ENCODE peak calls at places on chromosomes 1 and 21, in ten cellular contexts. I is K562, D is hepatocyte, A is A549, R is HCT116, V is endothelial cell of umbilical vein, F is keratinocyte, L is fibroblast of lung, M is Karpas-422, S is MM.1S. G is an unnamed sample.

GRCh38 chr1:234721476-234722266 is 111.7 kb upstream of the IRF2BP2 start:
- DNase-seq in V (peak; percentile 93), A (no peak), D (peak; percentile 75), M (no peak), I (peak; percentile 43), S (no peak), L (peak; percentile 95), F (no peak), R (no peak), G (no peak)

GRCh38 chr21:38985423-38986378 is 180.0 kb downstream of the ETS2 start:
- DNase-seq in I (peak; percentile 88), L (peak; percentile 98), V (no peak), D (peak; percentile 83), A (no peak), R (no peak), M (peak; percentile 59), F (peak; percentile 32), S (no peak), G (no peak)

GRCh38 chr1:183353597-183353996 is 64.6 kb downstream of the NMNAT2 start:
- DNase-seq in S (no peak), M (no peak), A (no peak), D (no peak), I (no peak), L (no peak), R (no peak), V (no peak), F (no peak), G (no peak)

GRCh38 chr1:10033359-10033845 is 644 bp downstream of the UBE4B start:
- DNase-seq in R (peak; percentile 21), M (peak; percentile 63), D (peak; percentile 58), L (peak; percentile 33), F (no peak), V (no peak), A (peak; percentile 52), S (peak; percentile 53), I (peak; percentile 78), G (peak; percentile 74)

GRCh38 chr1:41629571-41629970 is 145.1 kb upstream of the EDN2 start:
- DNase-seq in M (no peak), R (no peak), A (no peak), L (peak; percentile 51), V (no peak), D (no peak), I (no peak), F (no peak), S (no peak), G (no peak)

GRCh38 chr1:217135987-217136894 is 413.0 kb upstream of the ESRRG start:
- DNase-seq in I (no peak), A (no peak), D (no peak), S (no peak), R (no peak), F (no peak), L (no peak), V (no peak), M (no peak), G (peak; percentile 45)

GRCh38 chr1:205274041-205274691 is 46.4 kb downstream of the TMCC2 start:
- DNase-seq in F (no peak), D (no peak), R (no peak), A (peak; percentile 78), V (no peak), L (no peak), I (no peak), S (no peak), M (no peak), G (no peak)

GRCh38 chr21:44999428-44999971 is 59.7 kb downstream of the SLX9 start:
- DNase-seq in A (no peak), F (no peak), R (no peak), D (no peak), S (no peak), M (peak; percentile 61), V (no peak), L (no peak), I (no peak), G (no peak)

GRCh38 chr1:204438628-204439027 is 27.0 kb upstream of the PPP1R15B start:
- DNase-seq in F (peak; percentile 92), A (peak; percentile 66), I (no peak), D (peak; percentile 76), M (no peak), V (peak; percentile 62), S (no peak), L (peak; percentile 96), R (no peak), G (no peak)

GRCh38 chr1:246117066-246117791 is 389.9 kb downstream of the SMYD3 start:
- DNase-seq in S (peak; percentile 31), I (peak; percentile 85), D (peak; percentile 61), F (no peak), V (peak; percentile 70), A (peak; percentile 74), L (peak; percentile 64), M (peak; percentile 80), R (no peak), G (peak; percentile 60)

GRCh38 chr1:202561726-202562442 is 148.4 kb downstream of the SYT2 start:
- DNase-seq in R (no peak), D (no peak), I (no peak), L (no peak), F (no peak), V (no peak), S (peak; percentile 93), M (no peak), A (no peak), G (no peak)

GRCh38 chr1:26352338-26352679 is 1.6 kb downstream of the CRYBG2 start:
- DNase-seq in F (no peak), D (no peak), R (no peak), L (no peak), I (no peak), A (no peak), M (no peak), V (no peak), S (no peak), G (no peak)

DNA sequence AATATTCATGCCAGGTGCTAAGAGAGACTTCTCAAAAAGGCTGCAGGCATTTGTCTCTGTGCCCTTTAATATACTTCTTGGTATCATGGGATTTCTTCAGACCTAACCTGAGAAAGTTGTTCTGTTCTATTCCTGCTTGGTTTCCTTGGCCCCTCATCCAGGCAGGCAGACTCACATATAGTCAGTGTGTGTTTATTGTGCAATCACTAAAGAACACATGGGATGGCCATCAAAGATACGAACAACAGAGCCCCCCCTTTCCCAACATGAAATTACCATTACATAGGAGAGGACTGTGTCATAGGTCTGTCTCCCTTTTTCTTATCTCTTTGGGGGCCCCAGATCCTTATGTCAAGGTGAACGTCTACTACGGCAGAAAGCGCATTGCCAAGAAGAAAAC is 21.5 kb downstream of the SYT11 start:
- DNase-seq in A (no peak), D (peak; percentile 19), S (no peak), M (no peak), L (no peak), V (no peak), R (no peak), F (no peak), I (no peak), G (no peak)
- H3K4me1 ChIP-seq in A (no peaks in the 10 kb centered on the region), D (peaks cover 10% of the 10 kb centered on the region), S (no peaks in the 10 kb centered on the region), M (peaks cover 13% of the 10 kb centered on the region), L (peaks cover 5% of the 10 kb centered on the region), V (no peaks in the 10 kb centered on the region), R (no peaks in the 10 kb centered on the region), F (no peaks in the 10 kb centered on the region), I (peaks cover 23% of the 10 kb centered on the region), G (no peaks in the 10 kb centered on the region)

GRCh38 chr1:43786975-43787374 is 79.6 kb downstream of the ST3GAL3 start:
- DNase-seq in V (peak; percentile 86), R (no peak), D (peak; percentile 57), M (no peak), F (no peak), S (no peak), I (no peak), A (no peak), L (no peak), G (no peak)
- H3K4me2 ChIP-seq in V (no peak overlapping the region), R (no peak overlapping the region), D (no peak overlapping the region), M (no peak overlapping the region), F (no peak overlapping the region), S (no peak overlapping the region), I (no peak overlapping the region), A (no peak overlapping the region), L (no peak overlapping the region), G (no peak overlapping the region)

DNA sequence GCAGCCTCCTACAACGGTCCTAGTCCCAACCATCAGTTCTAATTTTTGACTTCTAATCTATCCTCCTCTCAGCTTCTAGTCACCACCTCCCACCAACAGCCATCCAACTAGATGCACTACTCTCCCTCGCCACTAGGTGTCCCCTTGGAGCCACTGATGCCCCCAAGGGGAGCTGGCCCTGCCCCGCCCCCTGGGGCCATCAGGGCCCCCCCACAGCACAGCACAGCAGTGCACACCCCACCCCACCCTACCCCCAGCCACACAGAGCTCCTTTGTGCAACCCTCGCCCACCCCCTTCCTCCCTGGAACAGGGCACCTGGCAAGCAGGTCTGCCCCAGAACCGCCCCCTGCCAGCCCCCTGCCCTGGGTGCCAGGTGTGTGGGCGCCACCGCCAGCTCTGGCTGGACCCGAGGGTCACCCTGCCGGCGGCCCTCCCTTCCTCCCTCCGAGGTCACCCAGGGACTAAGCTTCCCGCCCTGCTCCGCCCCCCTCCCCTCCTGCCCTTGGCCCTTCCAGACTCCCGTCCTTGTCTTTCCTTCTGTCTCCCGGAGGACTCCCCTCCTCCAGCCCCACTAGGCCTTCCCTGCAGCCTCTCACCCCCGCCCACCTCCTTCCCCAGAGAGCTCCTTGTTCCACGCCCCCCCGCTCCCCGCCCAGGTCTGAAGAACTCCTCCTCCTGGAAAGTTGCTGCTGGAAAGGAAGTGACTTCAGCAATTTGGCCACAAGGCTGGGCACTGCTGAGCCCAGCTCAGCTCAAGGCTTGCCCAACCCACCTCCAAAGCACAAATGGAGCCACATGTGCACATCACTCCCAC is 47.0 kb downstream of the AHDC1 start:
- DNase-seq in A (peak; percentile 95), F (peak; percentile 87), M (peak; percentile 92), S (peak; percentile 73), R (peak; percentile 77), L (peak; percentile 95), D (peak; percentile 95), V (peak; percentile 86), I (peak; percentile 95), G (peak; percentile 88)
- H3K4me3 ChIP-seq in A (peak overlapping the region; percentile 34), F (no peak overlapping the region), M (no peak overlapping the region), S (peak overlapping the region; percentile 26), R (peak overlapping the region; percentile 30), L (no peak overlapping the region), D (no peak overlapping the region), V (no peak overlapping the region), I (no peak overlapping the region), G (no peak overlapping the region)

GRCh38 chr1:206771353-206771722 is 765 bp downstream of the IL19 start:
- DNase-seq in V (no peak), F (no peak), I (no peak), D (no peak), A (no peak), L (no peak), S (no peak), R (no peak), M (no peak), G (no peak)

GRCh38 chr1:206774096-206774495 is 1.8 kb upstream of the IL10 start:
- DNase-seq in F (no peak), V (no peak), R (no peak), M (no peak), A (no peak), I (no peak), D (no peak), S (no peak), L (no peak), G (no peak)

GRCh38 chr1:206770531-206771352 is at the start of gene IL19:
- DNase-seq in V (no peak), F (no peak), S (no peak), M (no peak), L (peak; percentile 13), A (no peak), R (no peak), I (peak; percentile 37), D (no peak), G (no peak)

GRCh38 chr1:206769331-206769731 is 1.2 kb upstream of the IL19 start:
- DNase-seq in M (no peak), A (no peak), D (no peak), I (no peak), S (peak; percentile 93), R (no peak), V (no peak), F (no peak), L (no peak), G (no peak)

GRCh38 chr1:206772228-206773002 is at the start of gene IL10:
- DNase-seq in D (no peak), V (no peak), L (no peak), M (no peak), R (no peak), F (no peak), A (no peak), S (peak; percentile 45), I (no peak), G (no peak)
- H3K4me1 ChIP-seq in D (peaks cover 3% of the 10 kb centered on the region), V (no peaks in the 10 kb centered on the region), L (no peaks in the 10 kb centered on the region), M (no peaks in the 10 kb centered on the region), R (no peaks in the 10 kb centered on the region), F (peaks cover 5% of the 10 kb centered on the region), A (no peaks in the 10 kb centered on the region), S (peaks cover 62% of the 10 kb centered on the region), I (peaks cover 18% of the 10 kb centered on the region), G (peaks cover 11% of the 10 kb centered on the region)